ENCODE peak calls at places on chromosome 2, in seven cellular contexts. One of them, this sample, is unnamed.

GRCh38 chr2:175207741-175208438 is 26.4 kb upstream of the ATP5MC3 start:
- DNase-seq in EL: no peak
- DNase-seq in G401: peak
- DNase-seq in AG04450: no peak
- DNase-seq in gastrocnemius medialis: peak
- DNase-seq in SJSA1: no peak
- DNase-seq in activated naive CD4-positive, alpha-beta T cell treated with anti-CD3 and anti-CD28 coated beads, Interleukin-2, amount 50 U/mL, for 16 hours: no peak
- DNase-seq in this sample: no peak

GRCh38 chr2:182043021-182043420 is 57.4 kb downstream of the PPP1R1C start:
- DNase-seq in EL: no peak
- DNase-seq in G401: no peak
- DNase-seq in AG04450: no peak
- DNase-seq in gastrocnemius medialis: no peak
- DNase-seq in SJSA1: no peak
- DNase-seq in activated naive CD4-positive, alpha-beta T cell treated with anti-CD3 and anti-CD28 coated beads, Interleukin-2, amount 50 U/mL, for 16 hours: no peak
- DNase-seq in this sample: no peak

GRCh38 chr2:122639721-122640120 is 884.3 kb downstream of the TSN start:
- DNase-seq in EL: no peak
- DNase-seq in G401: no peak
- DNase-seq in AG04450: no peak
- DNase-seq in gastrocnemius medialis: no peak
- DNase-seq in SJSA1: no peak
- DNase-seq in activated naive CD4-positive, alpha-beta T cell treated with anti-CD3 and anti-CD28 coated beads, Interleukin-2, amount 50 U/mL, for 16 hours: no peak
- DNase-seq in this sample: no peak

GRCh38 chr2:55779459-55780421 is 86.1 kb upstream of the PNPT1 start:
- DNase-seq in EL: peak
- DNase-seq in G401: no peak
- DNase-seq in AG04450: peak
- DNase-seq in gastrocnemius medialis: no peak
- DNase-seq in SJSA1: peak
- DNase-seq in activated naive CD4-positive, alpha-beta T cell treated with anti-CD3 and anti-CD28 coated beads, Interleukin-2, amount 50 U/mL, for 16 hours: no peak
- DNase-seq in this sample: no peak

GRCh38 chr2:181683518-181684453 is 3.5 kb upstream of the NEUROD1 start:
- DNase-seq in EL: peak
- DNase-seq in G401: peak
- DNase-seq in AG04450: no peak
- DNase-seq in gastrocnemius medialis: no peak
- DNase-seq in SJSA1: peak
- DNase-seq in activated naive CD4-positive, alpha-beta T cell treated with anti-CD3 and anti-CD28 coated beads, Interleukin-2, amount 50 U/mL, for 16 hours: no peak
- DNase-seq in this sample: no peak

GRCh38 chr2:196977491-196977890 is 51.0 kb upstream of the PGAP1 start:
- DNase-seq in EL: no peak
- DNase-seq in G401: no peak
- DNase-seq in AG04450: no peak
- DNase-seq in gastrocnemius medialis: no peak
- DNase-seq in SJSA1: no peak
- DNase-seq in activated naive CD4-positive, alpha-beta T cell treated with anti-CD3 and anti-CD28 coated beads, Interleukin-2, amount 50 U/mL, for 16 hours: no peak
- DNase-seq in this sample: no peak

GRCh38 chr2:171814883-171815282 is 79.2 kb downstream of the SLC25A12 start:
- DNase-seq in EL: no peak
- DNase-seq in G401: peak
- DNase-seq in AG04450: no peak
- DNase-seq in gastrocnemius medialis: no peak
- DNase-seq in SJSA1: no peak
- DNase-seq in activated naive CD4-positive, alpha-beta T cell treated with anti-CD3 and anti-CD28 coated beads, Interleukin-2, amount 50 U/mL, for 16 hours: no peak
- DNase-seq in this sample: no peak

GRCh38 chr2:11592671-11593574 is 59.1 kb downstream of the GREB1 start:
- DNase-seq in EL: no peak
- DNase-seq in G401: no peak
- DNase-seq in AG04450: no peak
- DNase-seq in gastrocnemius medialis: no peak
- DNase-seq in SJSA1: no peak
- DNase-seq in activated naive CD4-positive, alpha-beta T cell treated with anti-CD3 and anti-CD28 coated beads, Interleukin-2, amount 50 U/mL, for 16 hours: no peak
- DNase-seq in this sample: no peak

GRCh38 chr2:238032755-238033337 is 28.0 kb upstream of the SCLY start:
- DNase-seq in EL: no peak
- DNase-seq in G401: no peak
- DNase-seq in AG04450: no peak
- DNase-seq in gastrocnemius medialis: no peak
- DNase-seq in SJSA1: no peak
- DNase-seq in activated naive CD4-positive, alpha-beta T cell treated with anti-CD3 and anti-CD28 coated beads, Interleukin-2, amount 50 U/mL, for 16 hours: no peak
- DNase-seq in this sample: no peak

GRCh38 chr2:105575626-105576025 is 169.1 kb upstream of the NCK2 start:
- DNase-seq in EL: no peak
- DNase-seq in G401: peak
- DNase-seq in AG04450: no peak
- DNase-seq in gastrocnemius medialis: no peak
- DNase-seq in SJSA1: no peak
- DNase-seq in activated naive CD4-positive, alpha-beta T cell treated with anti-CD3 and anti-CD28 coated beads, Interleukin-2, amount 50 U/mL, for 16 hours: no peak
- DNase-seq in this sample: peak

GRCh38 chr2:48855142-48855541 is 99.6 kb upstream of the LHCGR start:
- DNase-seq in EL: no peak
- DNase-seq in G401: no peak
- DNase-seq in AG04450: no peak
- DNase-seq in gastrocnemius medialis: no peak
- DNase-seq in SJSA1: no peak
- DNase-seq in activated naive CD4-positive, alpha-beta T cell treated with anti-CD3 and anti-CD28 coated beads, Interleukin-2, amount 50 U/mL, for 16 hours: no peak
- DNase-seq in this sample: no peak

This sample was measured in lower leg skin.